ENCODE peak calls at places on chromosomes 6 and 20, in ten cellular contexts. X is GM23338; F is cardiac fibroblast; V is HepG2; W is kidney epithelial cell; G is keratinocyte; R is CD4-positive, alpha-beta T cell; E is choroid plexus epithelial cell; Y is heart left ventricle; L is Calu3. A is an unnamed sample.

GRCh38 chr20:40565681-40566040 is 123.4 kb downstream of the MAFB start:
- DNase-seq in X (peak; percentile 11), F (no peak), V (no peak), W (no peak), G (no peak), R (no peak), E (no peak), Y (no peak), L (no peak), A (peak; percentile 13)

GRCh38 chr6:73898599-73898998 is 202.6 kb downstream of the CD109 start:
- DNase-seq in X (peak; percentile 47), F (no peak), V (no peak), W (no peak), G (no peak), R (no peak), E (peak; percentile 37), Y (no peak), L (no peak), A (peak; percentile 9)

GRCh38 chr6:15365273-15365687 is 119.4 kb downstream of the JARID2 start:
- DNase-seq in X (peak; percentile 51), F (peak; percentile 93), V (no peak), W (peak; percentile 23), G (peak; percentile 42), R (peak; percentile 49), E (peak; percentile 93), Y (peak; percentile 92), L (peak; percentile 46), A (peak; percentile 93)

GRCh38 chr6:111850288-111850937 is 22.8 kb downstream of the FYN start:
- DNase-seq in X (no peak), F (no peak), V (no peak), W (no peak), G (no peak), R (no peak), E (no peak), Y (peak; percentile 46), L (no peak), A (no peak)

GRCh38 chr20:24350923-24351368 is 118.5 kb upstream of the SYNDIG1 start:
- DNase-seq in X (no peak), F (peak; percentile 3), V (no peak), W (no peak), G (no peak), R (no peak), E (peak; percentile 48), Y (no peak), L (no peak), A (no peak)

GRCh38 chr6:167846997-167847606 is 20.4 kb downstream of the AFDN start:
- DNase-seq in X (no peak), F (no peak), V (no peak), W (no peak), G (no peak), R (no peak), E (peak; percentile 43), Y (no peak), L (no peak), A (no peak)

GRCh38 chr6:45377041-45377554 is 636 bp downstream of the SUPT3H start:
- DNase-seq in X (peak; percentile 3), F (no peak), V (peak; percentile 23), W (no peak), G (no peak), R (peak; percentile 69), E (peak; percentile 43), Y (no peak), L (no peak), A (no peak)

GRCh38 chr6:13762648-13763441 is 51.2 kb upstream of the RANBP9 start:
- DNase-seq in X (no peak), F (peak; percentile 90), V (no peak), W (peak; percentile 10), G (peak; percentile 36), R (no peak), E (peak; percentile 90), Y (no peak), L (no peak), A (peak; percentile 91)

GRCh38 chr6:1912731-1913130 is 303.0 kb downstream of the FOXC1 start:
- DNase-seq in X (no peak), F (no peak), V (no peak), W (no peak), G (no peak), R (no peak), E (no peak), Y (no peak), L (no peak), A (no peak)

GRCh38 chr6:131163886-131164285 is 28.6 kb downstream of the AKAP7 start:
- DNase-seq in X (no peak), F (peak; percentile 59), V (peak; percentile 85), W (no peak), G (no peak), R (no peak), E (no peak), Y (no peak), L (no peak), A (no peak)

GRCh38 chr6:111837641-111838500 is 35.4 kb downstream of the FYN start:
- DNase-seq in X (no peak), F (no peak), V (no peak), W (no peak), G (no peak), R (no peak), E (no peak), Y (no peak), L (no peak), A (no peak)

GRCh38 chr20:16575390-16576140 is 2.3 kb upstream of the KIF16B start:
- DNase-seq in X (peak; percentile 35), F (no peak), V (no peak), W (no peak), G (no peak), R (no peak), E (no peak), Y (no peak), L (no peak), A (no peak)

DNA sequence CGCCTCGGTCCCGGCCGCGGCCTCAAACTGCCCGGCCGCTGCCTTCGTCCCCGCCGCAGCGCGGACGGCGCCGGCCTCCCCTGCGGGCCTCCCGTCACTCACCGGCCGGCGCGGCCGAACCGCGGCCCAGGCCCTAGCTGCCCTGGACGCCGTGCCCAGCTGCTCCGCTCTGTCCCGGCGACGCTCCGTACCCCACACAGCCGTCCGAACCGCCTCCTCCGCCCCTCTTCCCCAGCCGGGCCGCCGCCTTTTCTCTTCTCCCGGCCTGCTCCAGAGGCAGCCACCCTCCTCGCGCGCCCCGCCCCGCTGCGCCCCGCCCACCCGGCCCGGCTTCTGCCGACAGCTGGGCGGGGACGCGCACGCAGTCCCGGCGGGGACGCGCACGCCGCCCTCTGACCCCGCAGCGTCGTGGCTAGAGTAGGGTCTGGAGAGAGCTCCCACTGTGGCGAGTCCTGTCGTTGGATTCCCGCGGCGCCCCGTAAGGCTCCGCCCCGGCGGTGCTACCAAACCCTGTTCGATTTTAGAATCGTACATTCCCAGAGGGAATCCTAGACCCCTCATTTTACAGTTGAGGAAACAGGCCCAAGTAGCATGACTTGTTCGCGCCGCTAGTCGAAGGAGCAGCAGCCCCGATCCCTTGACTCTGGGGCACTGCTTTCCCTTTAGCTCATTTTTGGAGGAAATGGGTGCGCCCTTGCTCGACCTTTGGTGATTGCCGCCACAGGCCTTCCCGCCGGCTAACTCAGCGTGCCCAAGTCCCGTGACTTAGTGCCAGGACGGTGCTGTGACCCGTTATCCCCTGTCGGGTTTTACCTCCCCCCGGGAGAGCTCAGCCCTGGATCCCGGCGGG is at the start of gene FBXO30:
- DNase-seq in X (peak; percentile 90), F (peak; percentile 93), V (peak; percentile 84), W (no peak), G (no peak), R (peak; percentile 82), E (peak; percentile 91), Y (peak; percentile 90), L (peak; percentile 83), A (peak; percentile 86)
- TF ChIP-seq CTCF in X (no peak), F (no peak), V (peak; percentile 31), W (peak; percentile 12), G (no peak), R (no peak), E (peak; percentile 38), Y (no peak), L (no peak), A (no peak)

DNA sequence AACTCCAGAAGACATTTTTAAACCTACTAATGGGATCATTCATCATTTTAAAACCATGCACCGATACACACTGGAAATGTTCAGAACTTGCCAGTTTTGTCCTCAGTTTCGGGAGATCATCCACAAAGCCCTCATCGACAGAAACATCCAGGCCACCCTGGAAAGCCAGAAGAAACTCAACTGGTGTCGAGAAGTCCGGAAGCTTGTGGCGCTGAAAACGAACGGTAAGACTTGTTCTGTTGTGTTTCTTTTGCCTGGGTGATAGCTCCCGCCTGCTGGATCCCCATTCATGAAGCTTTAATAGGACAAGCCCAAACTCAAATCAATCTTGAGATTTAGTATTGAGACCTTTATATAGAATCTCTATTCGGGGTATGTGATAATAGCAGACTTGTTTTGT is 4.2 kb downstream of the TNFAIP3 start:
- DNase-seq in X (no peak), F (no peak), V (no peak), W (no peak), G (no peak), R (no peak), E (no peak), Y (no peak), L (no peak), A (peak; percentile 18)
- TF ChIP-seq CTCF in X (no peak), F (no peak), V (no peak), W (no peak), G (no peak), R (no peak), E (no peak), Y (no peak), L (no peak), A (no peak)

GRCh38 chr6:53066059-53066406 is 829 bp downstream of the FBXO9 start:
- DNase-seq in X (peak; percentile 35), F (peak; percentile 37), V (no peak), W (no peak), G (no peak), R (peak; percentile 5), E (peak; percentile 39), Y (peak; percentile 58), L (peak; percentile 13), A (peak; percentile 35)
- TF ChIP-seq CTCF in X (no peak), F (no peak), V (no peak), W (no peak), G (no peak), R (no peak), E (no peak), Y (no peak), L (no peak), A (no peak)

GRCh38 chr6:90384720-90385119 is 88.1 kb upstream of the BACH2 start:
- DNase-seq in X (peak; percentile 41), F (no peak), V (no peak), W (no peak), G (no peak), R (no peak), E (no peak), Y (no peak), L (no peak), A (no peak)

GRCh38 chr6:90386796-90387390 is 90.2 kb upstream of the BACH2 start:
- DNase-seq in X (no peak), F (no peak), V (no peak), W (no peak), G (no peak), R (no peak), E (no peak), Y (no peak), L (no peak), A (no peak)

GRCh38 chr6:90383212-90383611 is 86.6 kb upstream of the BACH2 start:
- DNase-seq in X (no peak), F (no peak), V (no peak), W (no peak), G (no peak), R (no peak), E (no peak), Y (no peak), L (no peak), A (no peak)

GRCh38 chr6:90385914-90386313 is 89.3 kb upstream of the BACH2 start:
- DNase-seq in X (peak; percentile 20), F (no peak), V (no peak), W (no peak), G (no peak), R (no peak), E (no peak), Y (no peak), L (no peak), A (no peak)

GRCh38 chr6:90382760-90383159 is 86.1 kb upstream of the BACH2 start:
- DNase-seq in X (peak; percentile 24), F (no peak), V (no peak), W (no peak), G (no peak), R (no peak), E (no peak), Y (no peak), L (no peak), A (no peak)
- TF ChIP-seq CTCF in X (no peak), F (no peak), V (no peak), W (no peak), G (no peak), R (no peak), E (no peak), Y (no peak), L (no peak), A (no peak)